ENCODE peak calls at places on chromosome 2, in nine cellular contexts. T is HepG2, P is K562, M is GM23338, L is HCT116, U is A549, W is GM12878, J is SK-N-SH, A is Panc1. R is an unnamed sample.

GRCh38 chr2:156189143-156189542 is 143.4 kb downstream of the NR4A2 start:
- DNase-seq in T (peak), J (no peak), P (no peak), L (no peak), U (no peak), W (no peak), A (no peak), M (no peak), R (no peak)

GRCh38 chr2:148132400-148132799 is 111.5 kb downstream of the MBD5 start:
- DNase-seq in L (no peak), T (no peak), M (no peak), U (no peak), A (no peak), P (no peak), W (no peak), J (no peak), R (no peak)

GRCh38 chr2:240852671-240853314 is 15.8 kb upstream of the AGXT start:
- DNase-seq in T (no peak), P (no peak), W (no peak), M (no peak), A (no peak), L (no peak), J (no peak), U (no peak), R (no peak)

GRCh38 chr2:85755122-85756027 is 1.6 kb downstream of the ATOH8 start:
- DNase-seq in J (no peak), A (no peak), U (no peak), M (no peak), L (no peak), W (no peak), P (no peak), T (no peak), R (no peak)

GRCh38 chr2:10054424-10054823 is 11.1 kb downstream of the KLF11 start:
- DNase-seq in J (no peak), T (no peak), U (no peak), P (no peak), L (no peak), W (no peak), M (no peak), A (no peak), R (no peak)

GRCh38 chr2:68832161-68832869 is 38.9 kb downstream of the BMP10 start:
- DNase-seq in T (no peak), P (peak), A (no peak), U (peak), M (no peak), L (no peak), W (peak), J (no peak), R (peak)

GRCh38 chr2:240958366-240959213 is 39.8 kb upstream of the SNED1 start:
- DNase-seq in T (no peak), L (no peak), U (no peak), W (no peak), A (no peak), J (peak), P (no peak), M (no peak), R (no peak)

GRCh38 chr2:190786404-190787166 is 94.0 kb upstream of the GLS start:
- DNase-seq in M (no peak), J (no peak), P (no peak), U (no peak), W (no peak), A (no peak), T (no peak), L (no peak), R (no peak)

GRCh38 chr2:163794635-163795034 is 58.8 kb upstream of the FIGN start:
- DNase-seq in T (no peak), P (no peak), U (peak), J (no peak), A (no peak), M (no peak), L (no peak), W (no peak), R (no peak)
- TF ChIP-seq REST in T (no peak), P (no peak), U (no peak), J (no peak), A (no peak), M (no peak), L (no peak), W (no peak), R (no peak)

GRCh38 chr2:39549718-39550464 is 112.8 kb upstream of the MAP4K3 start:
- DNase-seq in P (peak), L (no peak), W (no peak), A (no peak), T (no peak), M (peak), J (no peak), U (no peak), R (no peak)
- H3K27ac ChIP-seq in P (no peak), L (no peak), W (no peak), A (no peak), T (peak), M (no peak), J (no peak), U (no peak), R (no peak)

GRCh38 chr2:65055427-65056214 is 595 bp upstream of the CEP68 start:
- DNase-seq in L (no peak), J (no peak), P (no peak), T (no peak), U (no peak), W (no peak), A (no peak), M (no peak), R (no peak)
- TF ChIP-seq REST in L (no peak), J (no peak), P (no peak), T (no peak), U (no peak), W (no peak), A (no peak), M (no peak), R (no peak)

DNA sequence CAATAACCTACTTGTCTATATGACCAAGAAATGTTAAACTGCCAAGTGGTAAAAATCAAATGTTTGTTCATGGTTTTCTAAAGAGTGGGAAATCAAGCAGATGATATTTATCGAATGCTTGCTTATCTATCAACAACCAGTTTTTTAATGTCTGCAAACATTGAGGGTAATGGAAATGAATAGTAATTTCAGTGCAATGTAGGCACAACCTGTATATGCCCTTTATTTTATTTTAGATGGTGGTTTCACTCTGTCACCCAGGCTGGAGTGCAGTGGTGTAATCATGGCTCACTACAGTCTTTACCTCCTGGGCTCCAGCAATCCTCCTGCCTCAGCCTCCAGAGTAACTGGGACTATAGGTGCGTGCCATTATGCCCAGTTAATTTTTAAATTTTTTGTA is 46.0 kb upstream of the CD28 start:
- DNase-seq in J (no peak), W (no peak), L (no peak), A (no peak), T (no peak), U (no peak), M (no peak), P (no peak), R (no peak)
- H3K27ac ChIP-seq in J (no peak), W (no peak), L (no peak), A (no peak), T (no peak), U (no peak), M (no peak), P (no peak), R (no peak)

DNA sequence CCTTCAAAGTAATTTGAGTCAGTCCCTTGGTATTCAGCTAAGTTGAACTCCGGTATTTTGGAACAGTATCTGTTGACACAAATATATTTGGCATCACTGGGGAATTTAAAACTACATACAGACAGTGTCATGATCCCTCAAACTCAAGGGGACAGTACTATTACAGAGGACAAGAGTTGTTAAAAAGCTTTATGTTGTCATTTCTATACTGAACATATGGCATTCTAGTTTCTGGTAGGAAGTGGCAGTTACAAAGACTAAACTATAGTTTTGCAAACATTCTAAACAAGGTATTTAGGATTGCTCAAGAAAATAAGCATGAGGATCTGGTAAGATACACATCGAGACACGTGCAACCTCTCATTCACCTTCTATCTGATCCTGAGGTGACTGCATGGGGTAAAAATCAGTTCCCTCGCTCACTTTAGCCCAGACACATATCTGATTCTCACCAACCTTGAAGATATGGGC is 16.6 kb upstream of the CCNYL1 start:
- DNase-seq in M (no peak), P (no peak), T (no peak), A (no peak), J (no peak), W (no peak), U (no peak), L (no peak), R (no peak)
- TF ChIP-seq REST in M (no peak), P (no peak), T (no peak), A (no peak), J (no peak), W (no peak), U (no peak), L (no peak), R (no peak)

DNA sequence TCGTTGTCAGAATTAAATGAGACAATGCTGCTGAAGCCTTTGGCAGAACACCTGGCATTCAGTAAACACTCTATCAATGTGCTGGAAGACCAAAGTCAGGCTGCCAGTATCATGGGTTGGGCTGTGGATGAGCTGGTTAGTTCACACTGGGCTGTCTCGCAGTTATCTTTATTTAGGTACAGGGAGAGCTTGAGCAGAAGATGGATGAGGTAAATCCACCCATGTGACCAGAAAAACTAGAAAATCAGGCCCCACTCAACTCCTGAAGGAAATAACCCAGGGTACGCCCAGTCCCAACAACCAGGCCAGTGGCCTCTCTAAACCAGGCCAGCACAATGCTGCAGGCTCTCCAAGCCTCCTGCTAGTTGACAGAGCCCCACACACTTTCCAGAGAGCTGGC is 330.3 kb downstream of the TNS1 start:
- DNase-seq in L (no peak), J (no peak), W (no peak), A (no peak), T (no peak), P (no peak), U (no peak), M (no peak), R (no peak)
- H3K27ac ChIP-seq in L (no peak), J (no peak), W (no peak), A (no peak), T (no peak), P (no peak), U (no peak), M (no peak), R (no peak)

GRCh38 chr2:206083602-206084467 is 2.1 kb downstream of the INO80D start:
- DNase-seq in T (no peak), M (peak), W (peak), L (no peak), U (peak), P (peak), A (no peak), J (no peak), R (no peak)
- TF ChIP-seq REST in T (no peak), M (peak), W (no peak), L (no peak), U (no peak), P (no peak), A (no peak), J (no peak), R (no peak)

GRCh38 chr2:75608684-75609333 is 37.8 kb upstream of the MRPL19 start:
- DNase-seq in T (peak), U (peak), A (peak), M (peak), P (peak), J (peak), L (peak), W (no peak), R (peak)
- H3K27ac ChIP-seq in T (peak), U (peak), A (no peak), M (no peak), P (no peak), J (no peak), L (no peak), W (no peak), R (no peak)

GRCh38 chr2:128490881-128491778 is 172.5 kb upstream of the HS6ST1 start:
- DNase-seq in U (no peak), L (no peak), A (no peak), P (no peak), T (no peak), W (no peak), M (no peak), J (no peak), R (peak)
- TF ChIP-seq REST in U (no peak), L (no peak), A (no peak), P (no peak), T (no peak), W (no peak), M (no peak), J (no peak), R (peak)

R was measured in HL-60.